ENCODE peak calls at places on chromosomes 4 and X, in eight cellular contexts. Q is body of pancreas, H is ovary, B is A549, Y is testis, X is IMR-90, P is right lobe of liver, M is tibial nerve. T is an unnamed sample.

GRCh38 chr4:24416293-24416692 is 168.1 kb downstream of the DHX15 start:
- DNase-seq in Q (no peak), H (no peak), B (no peak), Y (no peak), X (no peak), P (no peak), M (no peak), T (no peak)

GRCh38 chr4:56959064-56959463 is 18.3 kb downstream of the NOA1 start:
- DNase-seq in Q (no peak), H (no peak), B (no peak), Y (no peak), X (no peak), P (no peak), M (no peak), T (no peak)

GRCh38 chr4:68606240-68606639 is 30.1 kb upstream of the UGT2B17 start:
- DNase-seq in Q (no peak), H (no peak), B (no peak), Y (no peak), X (no peak), P (no peak), M (no peak), T (no peak)

GRCh38 chr4:138235419-138235952 is 6.7 kb downstream of the SLC7A11 start:
- DNase-seq in Q (no peak), H (no peak), B (peak), Y (no peak), X (peak), P (no peak), M (no peak), T (no peak)

GRCh38 chrX:9842541-9842940 is 56.3 kb downstream of the SHROOM2 start:
- DNase-seq in Q (no peak), H (no peak), B (no peak), Y (no peak), X (no peak), P (no peak), M (no peak), T (no peak)

GRCh38 chr4:53346920-53347852 is 18.7 kb downstream of the SCFD2 start:
- DNase-seq in Q (no peak), H (no peak), B (no peak), Y (no peak), X (peak), P (no peak), M (no peak), T (no peak)

GRCh38 chr4:184649971-184650855 is 675 bp downstream of the PRIMPOL start:
- DNase-seq in Q (peak), H (no peak), B (peak), Y (peak), X (peak), P (no peak), M (peak), T (no peak)

GRCh38 chr4:108155373-108155772 is 13.4 kb downstream of the LEF1 start:
- DNase-seq in Q (no peak), H (no peak), B (no peak), Y (no peak), X (peak), P (no peak), M (no peak), T (no peak)

GRCh38 chr4:78214078-78214477 is 157.0 kb downstream of the FRAS1 start:
- DNase-seq in Q (no peak), H (no peak), B (no peak), Y (no peak), X (no peak), P (no peak), M (no peak), T (no peak)

GRCh38 chrX:154515803-154516654 is at the start of gene FAM3A:
- DNase-seq in Q (peak), H (peak), B (peak), Y (peak), X (peak), P (peak), M (peak), T (peak)
- TF ChIP-seq POLR2A in Q (peak), H (peak), B (peak), Y (peak), X (peak), P (peak), M (peak), T (peak)

GRCh38 chr4:102734116-102734515 is 26.7 kb downstream of the MANBA start:
- DNase-seq in Q (no peak), H (no peak), B (no peak), Y (no peak), X (no peak), P (no peak), M (no peak), T (no peak)
- H3K27ac ChIP-seq in Q (no peak), H (no peak), B (no peak), Y (no peak), X (peak), P (no peak), M (no peak), T (no peak)

GRCh38 chrX:77785400-77785745 is 643 bp downstream of the ATRX start:
- DNase-seq in Q (no peak), H (peak), B (peak), Y (peak), X (peak), P (no peak), M (no peak), T (no peak)

GRCh38 chrX:77785746-77786548 is at the start of gene ATRX:
- DNase-seq in Q (peak), H (peak), B (peak), Y (peak), X (peak), P (peak), M (peak), T (peak)

GRCh38 chrX:77793950-77794349 is 7.9 kb upstream of the ATRX start:
- DNase-seq in Q (no peak), H (no peak), B (no peak), Y (no peak), X (no peak), P (no peak), M (no peak), T (no peak)

GRCh38 chrX:77788050-77788449 is 2.0 kb upstream of the ATRX start:
- DNase-seq in Q (no peak), H (no peak), B (peak), Y (peak), X (peak), P (peak), M (peak), T (no peak)
- TF ChIP-seq POLR2A in Q (no peak), H (no peak), B (no peak), Y (no peak), X (no peak), P (no peak), M (no peak), T (no peak)

GRCh38 chrX:129769467-129770154 is 10.1 kb upstream of the SASH3 start:
- DNase-seq in Q (no peak), H (no peak), B (no peak), Y (no peak), X (no peak), P (no peak), M (no peak), T (peak)
- H3K27ac ChIP-seq in Q (no peak), H (no peak), B (no peak), Y (no peak), X (no peak), P (no peak), M (no peak), T (no peak)

GRCh38 chrX:71283409-71284143 is at the start of gene NONO:
- DNase-seq in Q (peak), H (peak), B (peak), Y (peak), X (peak), P (peak), M (peak), T (peak)
- TF ChIP-seq POLR2A in Q (peak), H (peak), B (peak), Y (peak), X (peak), P (peak), M (peak), T (no peak)

GRCh38 chr4:11228575-11228974 is 200.1 kb downstream of the HS3ST1 start:
- DNase-seq in Q (no peak), H (no peak), B (no peak), Y (no peak), X (no peak), P (no peak), M (no peak), T (no peak)

GRCh38 chr4:11230888-11231287 is 197.8 kb downstream of the HS3ST1 start:
- DNase-seq in Q (no peak), H (no peak), B (no peak), Y (no peak), X (no peak), P (no peak), M (no peak), T (no peak)

GRCh38 chr4:11232004-11232403 is 196.7 kb downstream of the HS3ST1 start:
- DNase-seq in Q (no peak), H (no peak), B (no peak), Y (no peak), X (no peak), P (no peak), M (no peak), T (no peak)
- H3K27ac ChIP-seq in Q (no peak), H (no peak), B (no peak), Y (no peak), X (no peak), P (no peak), M (no peak), T (no peak)

DNA sequence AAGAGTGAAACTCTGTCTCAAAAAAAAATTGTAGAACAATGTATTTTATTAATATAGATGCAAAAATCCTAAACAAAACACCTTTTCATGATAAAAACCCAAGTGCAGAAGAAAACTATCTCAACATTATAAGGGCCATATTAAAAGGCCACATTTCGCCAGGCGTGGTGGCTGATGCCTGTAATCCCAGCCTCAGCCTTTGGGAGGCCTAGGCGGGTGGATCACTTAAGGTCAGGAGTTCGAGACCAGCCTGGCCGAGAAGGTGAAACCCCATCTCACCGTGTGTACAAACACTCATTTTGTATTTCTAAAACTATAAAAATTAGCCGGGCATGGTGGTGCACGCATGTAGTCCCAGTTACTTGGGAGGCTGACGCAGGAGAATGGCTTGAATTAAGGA is 9.9 kb upstream of the FAM193A start:
- DNase-seq in Q (no peak), H (no peak), B (no peak), Y (no peak), X (no peak), P (no peak), M (no peak), T (no peak)
- TF ChIP-seq POLR2A in Q (no peak), H (no peak), B (no peak), Y (no peak), X (no peak), P (no peak), M (no peak), T (no peak)

T was measured in esophagus squamous epithelium.